ENCODE peak calls at places on chromosomes 13 and 19, in eight cellular contexts. K, X, L, S, M, W, N and T are unnamed samples.

GRCh38 chr19:22616659-22617058 is 17.5 kb upstream of the ZNF492 start:
- DNase-seq in M (no peak), S (no peak), L (no peak), K (no peak), X (no peak), W (no peak), N (no peak), T (no peak)

GRCh38 chr13:36820222-36820621 is 1.2 kb downstream of the RFXAP start:
- DNase-seq in L (no peak), S (no peak), X (peak), W (no peak), K (no peak), M (no peak), N (no peak), T (peak)

GRCh38 chr13:93118081-93118615 is 108.5 kb upstream of the GPC6 start:
- DNase-seq in M (no peak), X (no peak), W (no peak), S (no peak), N (no peak), K (no peak), L (no peak), T (no peak)

GRCh38 chr19:14473073-14473790 is 1.9 kb downstream of the PTGER1 start:
- DNase-seq in X (no peak), S (no peak), M (no peak), W (no peak), L (no peak), K (no peak), N (no peak), T (no peak)

GRCh38 chr13:29901714-29902631 is 51.6 kb upstream of the UBL3 start:
- DNase-seq in X (no peak), W (peak), K (no peak), L (no peak), M (peak), N (peak), S (no peak), T (peak)

GRCh38 chr13:92362717-92363116 is 863.9 kb upstream of the GPC6 start:
- DNase-seq in X (no peak), M (no peak), K (no peak), L (no peak), W (no peak), N (no peak), S (no peak), T (no peak)

GRCh38 chr19:7196721-7197168 is 97.5 kb downstream of the INSR start:
- DNase-seq in W (no peak), M (no peak), N (no peak), S (no peak), L (no peak), K (no peak), X (no peak), T (no peak)

GRCh38 chr13:29550589-29550988 is 44.9 kb downstream of the SLC7A1 start:
- DNase-seq in N (no peak), M (no peak), S (no peak), K (no peak), X (no peak), L (no peak), W (no peak), T (no peak)

GRCh38 chr13:50509771-50510441 is 333.6 kb downstream of the DLEU7 start:
- DNase-seq in X (peak), W (peak), N (no peak), M (no peak), S (no peak), K (no peak), L (no peak), T (no peak)

GRCh38 chr13:21988624-21989023 is 317.8 kb downstream of the FGF9 start:
- DNase-seq in K (no peak), X (no peak), M (no peak), S (no peak), W (no peak), L (no peak), N (no peak), T (no peak)

GRCh38 chr13:80239571-80240255 is 101.2 kb downstream of the SPRY2 start:
- DNase-seq in M (no peak), X (no peak), W (no peak), K (no peak), L (no peak), N (no peak), S (no peak), T (no peak)

GRCh38 chr13:22176968-22177545 is 506.2 kb downstream of the FGF9 start:
- DNase-seq in W (no peak), N (no peak), L (no peak), K (no peak), X (no peak), S (no peak), M (no peak), T (no peak)

GRCh38 chr13:111661052-111661451 is 340.6 kb downstream of the TEX29 start:
- DNase-seq in X (no peak), M (peak), K (no peak), W (no peak), L (no peak), N (no peak), S (no peak), T (no peak)

GRCh38 chr13:98187155-98187726 is 10.2 kb upstream of the RNF113B start:
- DNase-seq in L (no peak), N (no peak), M (no peak), W (no peak), S (no peak), K (no peak), X (no peak), T (no peak)

GRCh38 chr13:114264886-114265611 is 16.4 kb upstream of the UPF3A start:
- DNase-seq in X (no peak), N (no peak), L (no peak), S (no peak), M (no peak), K (no peak), W (no peak), T (no peak)

GRCh38 chr19:48752511-48753365 is at the start of gene FUT1:
- DNase-seq in M (no peak), X (peak), K (peak), N (peak), S (no peak), W (no peak), L (peak), T (peak)

GRCh38 chr19:17073869-17074627 is 1.2 kb downstream of the HAUS8 start:
- DNase-seq in W (peak), N (no peak), S (no peak), L (no peak), M (no peak), X (peak), K (no peak), T (no peak)

GRCh38 chr13:110445722-110446569 is 115.6 kb downstream of the RAB20 start:
- DNase-seq in W (no peak), X (no peak), K (no peak), N (no peak), L (no peak), S (no peak), M (no peak), T (no peak)

GRCh38 chr13:33787051-33787591 is 30.8 kb upstream of the RFC3 start:
- DNase-seq in S (no peak), K (no peak), W (peak), X (peak), L (no peak), M (no peak), N (no peak), T (peak)

GRCh38 chr13:85223883-85224656 is 575.1 kb downstream of the SLITRK6 start:
- DNase-seq in X (no peak), M (no peak), K (no peak), S (no peak), N (no peak), W (no peak), L (no peak), T (no peak)

GRCh38 chr19:42271861-42272534 is 2.9 kb downstream of the CIC start:
- DNase-seq in M (peak), L (no peak), K (no peak), N (no peak), W (no peak), S (no peak), X (no peak), T (no peak)

GRCh38 chr19:5713228-5713627 is 6.7 kb downstream of the LONP1 start:
- DNase-seq in K (no peak), X (no peak), N (no peak), M (no peak), S (no peak), L (no peak), W (no peak), T (no peak)

GRCh38 chr13:26558912-26559485 is 1.5 kb downstream of the WASF3 start:
- DNase-seq in X (no peak), M (no peak), W (no peak), S (no peak), K (no peak), N (no peak), L (no peak), T (no peak)

GRCh38 chr13:26557051-26557392 is 461 bp upstream of the WASF3 start:
- DNase-seq in W (no peak), L (peak), K (no peak), X (no peak), S (no peak), M (no peak), N (no peak), T (no peak)

GRCh38 chr13:26555413-26555812 is 2.1 kb upstream of the WASF3 start:
- DNase-seq in N (no peak), X (no peak), W (no peak), S (no peak), K (no peak), M (no peak), L (no peak), T (no peak)

GRCh38 chr13:26558074-26558805 is 757 bp downstream of the WASF3 start:
- DNase-seq in N (peak), X (no peak), S (no peak), K (peak), L (no peak), W (no peak), M (no peak), T (no peak)

GRCh38 chr13:26557393-26558073 is at the start of gene WASF3:
- DNase-seq in X (peak), K (peak), N (peak), W (no peak), L (peak), S (peak), M (peak), T (no peak)
- H3K27ac ChIP-seq in X (no peak), K (peak), N (peak), W (no peak), L (peak), S (no peak), M (no peak), T (no peak)

GRCh38 chr19:41222240-41222639 is 3.2 kb downstream of the AXL start:
- DNase-seq in S (no peak), L (no peak), M (no peak), N (no peak), K (no peak), W (no peak), X (no peak), T (no peak)
- H3K27ac ChIP-seq in S (peak), L (peak), M (peak), N (no peak), K (no peak), W (no peak), X (no peak), T (no peak)

DNA sequence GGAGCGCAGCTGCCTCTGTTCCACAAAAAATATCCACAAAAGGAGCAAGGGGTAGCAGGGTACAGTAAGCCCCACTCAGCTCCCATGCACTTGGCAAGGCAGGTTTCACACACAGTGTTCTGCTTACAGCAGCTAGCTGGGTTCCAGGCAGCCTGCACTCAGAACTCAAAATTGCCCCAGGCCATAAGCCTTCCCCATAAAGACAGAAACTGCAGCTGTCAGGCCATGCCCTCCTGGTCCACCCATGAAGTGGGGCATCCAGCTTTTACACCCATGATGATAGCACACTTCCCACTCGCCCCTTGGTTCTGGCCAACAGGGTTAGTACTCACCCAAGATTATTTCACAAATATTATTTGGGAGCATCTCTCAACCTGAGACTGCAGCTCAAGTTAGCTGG is 130.1 kb downstream of the CYSLTR2 start:
- DNase-seq in M (no peak), N (no peak), W (no peak), X (no peak), L (no peak), K (no peak), S (no peak), T (no peak)
- H3K27ac ChIP-seq in M (no peak), N (peak), W (no peak), X (no peak), L (no peak), K (no peak), S (no peak), T (no peak)

DNA sequence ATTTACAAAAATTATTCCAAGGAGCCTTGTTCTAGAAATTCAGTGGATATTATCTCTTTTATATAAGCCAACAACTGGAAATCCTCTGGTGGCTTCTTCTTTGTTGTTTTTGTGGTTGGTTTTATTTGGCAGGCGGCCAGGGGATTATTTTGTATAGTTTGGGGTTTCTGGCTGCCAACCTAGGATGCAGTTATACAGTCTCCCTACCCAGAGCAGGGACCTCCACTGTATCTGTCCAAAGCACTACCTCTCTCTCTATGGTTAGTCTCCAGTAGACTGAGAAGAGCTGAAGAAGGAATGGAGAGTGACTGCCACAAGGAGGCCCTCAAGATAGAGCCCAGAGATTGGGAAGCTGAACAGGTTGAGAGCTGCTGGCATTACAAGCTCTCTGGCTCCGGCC is 80.2 kb downstream of the ZAR1L start:
- DNase-seq in M (no peak), K (no peak), W (peak), N (no peak), X (no peak), L (no peak), S (no peak), T (peak)
- H3K27ac ChIP-seq in M (no peak), K (no peak), W (no peak), N (peak), X (no peak), L (no peak), S (no peak), T (no peak)

GRCh38 chr19:35011737-35012682 is 11.9 kb downstream of the GRAMD1A start:
- DNase-seq in N (no peak), S (no peak), W (no peak), X (no peak), L (no peak), M (peak), K (no peak), T (no peak)

GRCh38 chr19:35015576-35016351 is 14.5 kb upstream of the SCN1B start:
- DNase-seq in W (no peak), M (no peak), X (no peak), K (peak), S (no peak), N (no peak), L (no peak), T (no peak)

GRCh38 chr19:35013047-35013819 is 13.1 kb downstream of the GRAMD1A start:
- DNase-seq in X (peak), W (peak), K (peak), N (peak), S (no peak), M (peak), L (no peak), T (peak)

GRCh38 chr19:35011091-35011689 is 11.1 kb downstream of the GRAMD1A start:
- DNase-seq in X (no peak), N (no peak), K (no peak), M (peak), W (no peak), L (no peak), S (no peak), T (peak)

GRCh38 chr19:35013820-35014754 is 14.0 kb downstream of the GRAMD1A start:
- DNase-seq in M (peak), L (no peak), S (no peak), X (no peak), N (no peak), K (no peak), W (peak), T (peak)
- H3K27ac ChIP-seq in M (no peak), L (no peak), S (no peak), X (no peak), N (peak), K (no peak), W (no peak), T (peak)

GRCh38 chr13:113205428-113205931 is 3.0 kb downstream of the PCID2 start:
- DNase-seq in W (no peak), M (no peak), X (no peak), S (no peak), K (no peak), N (no peak), L (no peak), T (no peak)

GRCh38 chr13:113204378-113204734 is 4.1 kb downstream of the PCID2 start:
- DNase-seq in N (no peak), M (no peak), S (no peak), W (no peak), K (no peak), L (no peak), X (no peak), T (no peak)

GRCh38 chr13:113203507-113204377 is 4.7 kb downstream of the PCID2 start:
- DNase-seq in K (peak), W (no peak), N (peak), S (no peak), M (no peak), X (no peak), L (no peak), T (no peak)

GRCh38 chr13:113207890-113208423 is 512 bp downstream of the PCID2 start:
- DNase-seq in K (no peak), W (peak), S (no peak), X (no peak), M (no peak), L (no peak), N (peak), T (no peak)

GRCh38 chr13:113202912-113203311 is 5.6 kb downstream of the PCID2 start:
- DNase-seq in S (no peak), W (no peak), X (no peak), L (no peak), K (no peak), N (no peak), M (no peak), T (no peak)
- H3K27ac ChIP-seq in S (no peak), W (no peak), X (no peak), L (no peak), K (peak), N (peak), M (no peak), T (no peak)

GRCh38 chr19:9130965-9131364 is 4.2 kb upstream of the OR7G3 start:
- DNase-seq in W (no peak), K (no peak), L (no peak), S (no peak), N (no peak), X (peak), M (no peak), T (no peak)

GRCh38 chr19:9132422-9132821 is 5.7 kb upstream of the OR7G3 start:
- DNase-seq in X (no peak), W (no peak), N (no peak), L (no peak), M (no peak), S (no peak), K (no peak), T (no peak)

GRCh38 chr19:9126900-9127405 is at the start of gene OR7G3:
- DNase-seq in L (no peak), M (no peak), W (no peak), X (no peak), S (no peak), K (no peak), N (no peak), T (no peak)

DNA sequence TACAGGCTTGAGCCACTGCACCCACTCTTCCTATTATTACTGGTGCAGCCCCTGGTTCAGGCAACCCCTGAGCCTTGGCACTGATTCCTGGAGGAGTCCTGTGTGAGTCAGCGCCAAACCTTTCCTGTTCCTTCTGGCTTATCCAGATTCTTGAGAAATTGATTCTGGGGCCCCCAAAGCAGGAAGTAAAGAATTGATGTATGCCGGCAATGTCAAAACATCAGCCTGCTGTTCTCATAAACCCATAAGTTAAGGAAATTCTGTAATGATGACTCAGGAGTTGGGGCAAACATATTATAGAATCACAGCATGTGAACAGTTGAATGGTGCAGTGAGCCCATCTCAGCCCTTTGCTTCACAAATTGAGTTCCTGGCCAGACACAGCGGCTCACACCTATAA is 1.4 kb upstream of the OR7G3 start:
- DNase-seq in L (peak), M (no peak), X (no peak), S (no peak), K (no peak), N (no peak), W (no peak), T (no peak)
- H3K27ac ChIP-seq in L (peak), M (no peak), X (no peak), S (no peak), K (no peak), N (no peak), W (no peak), T (no peak)

DNA sequence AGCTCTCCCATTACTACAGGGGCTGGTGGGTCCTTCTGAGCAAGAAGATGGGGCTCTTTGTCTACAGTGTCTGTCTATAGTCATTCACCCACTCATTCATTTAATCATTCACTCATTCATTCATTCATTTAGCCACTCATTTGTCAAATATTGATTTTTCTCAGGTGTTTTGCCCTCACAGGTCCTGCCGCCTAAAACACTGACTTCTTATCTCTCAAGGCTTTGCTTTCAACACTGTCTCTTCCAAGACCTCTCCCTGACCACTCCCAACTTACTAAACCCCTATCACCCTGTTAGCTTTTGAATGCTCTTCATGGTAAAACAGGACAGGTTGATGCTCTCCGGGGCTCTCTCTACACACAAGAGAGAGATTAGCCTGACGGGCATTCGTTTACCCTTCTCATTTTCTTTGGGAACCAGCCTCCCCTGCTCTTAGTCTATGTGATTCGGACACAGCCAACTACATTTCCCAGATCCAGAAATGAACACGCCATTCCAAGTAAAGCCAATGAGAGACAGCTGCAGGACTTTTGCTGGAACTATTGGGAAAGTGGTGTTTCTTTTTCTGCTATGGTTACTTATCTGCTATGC is 22.7 kb downstream of the FAM187B start:
- DNase-seq in K (no peak), M (no peak), L (no peak), S (no peak), X (peak), N (no peak), W (no peak), T (no peak)
- H3K27ac ChIP-seq in K (no peak), M (no peak), L (no peak), S (no peak), X (peak), N (no peak), W (no peak), T (peak)